ENCODE peak calls at places on chromosomes 12 and 14, in seven cellular contexts. T is nephron progenitor cell; C is astrocyte of the spinal cord; X is coronary artery; K is suprapubic skin; M is CD8-positive, alpha-beta T cell; U is glutamatergic neuron. Y is an unnamed sample.

GRCh38 chr14:101562659-101563351 is 1.5 kb downstream of the DIO3 start:
- DNase-seq in U (no peak), M (no peak), T (peak), K (no peak), C (no peak), X (no peak), Y (no peak)

GRCh38 chr14:77141592-77142288 is at the start of gene ZDHHC22:
- DNase-seq in C (no peak), K (no peak), U (peak), M (no peak), X (no peak), T (no peak), Y (no peak)

GRCh38 chr12:60169904-60170303 is 574.1 kb downstream of the SLC16A7 start:
- DNase-seq in M (no peak), C (no peak), T (no peak), K (no peak), X (no peak), U (no peak), Y (no peak)

GRCh38 chr14:29601559-29602109 is 326.0 kb downstream of the PRKD1 start:
- DNase-seq in X (no peak), C (no peak), T (no peak), K (no peak), U (no peak), M (no peak), Y (no peak)

GRCh38 chr12:122740351-122740750 is 9.7 kb upstream of the HCAR1 start:
- DNase-seq in C (no peak), K (peak), T (no peak), X (no peak), U (no peak), M (no peak), Y (no peak)

GRCh38 chr12:57209916-57210315 is 6.7 kb upstream of the NXPH4 start:
- DNase-seq in C (no peak), T (no peak), X (no peak), M (no peak), K (no peak), U (no peak), Y (no peak)

GRCh38 chr14:100898935-100899840 is 4.3 kb downstream of the RTL1 start:
- DNase-seq in T (no peak), M (no peak), U (no peak), X (peak), K (no peak), C (no peak), Y (no peak)

GRCh38 chr14:73896521-73896920 is 9.9 kb downstream of the ZNF410 start:
- DNase-seq in C (no peak), K (no peak), T (no peak), X (no peak), U (no peak), M (no peak), Y (no peak)

GRCh38 chr12:76101739-76102385 is 17.4 kb upstream of the NAP1L1 start:
- DNase-seq in M (no peak), T (no peak), X (no peak), C (no peak), K (no peak), U (no peak), Y (no peak)

GRCh38 chr12:124523071-124523470 is 44.3 kb downstream of the NCOR2 start:
- DNase-seq in K (peak), T (no peak), X (no peak), U (no peak), C (no peak), M (no peak), Y (no peak)

GRCh38 chr14:81211844-81212243 is 8.9 kb downstream of the GTF2A1 start:
- DNase-seq in M (peak), T (no peak), C (peak), K (no peak), X (no peak), U (no peak), Y (peak)

GRCh38 chr14:74825008-74825407 is 50.9 kb downstream of the PROX2 start:
- DNase-seq in T (no peak), K (no peak), X (no peak), M (no peak), C (peak), U (no peak), Y (peak)

GRCh38 chr14:101126376-101127130 is 223.0 kb upstream of the RTL1 start:
- DNase-seq in X (peak), M (peak), C (no peak), T (no peak), U (no peak), K (no peak), Y (no peak)

GRCh38 chr12:66354291-66354690 is 52.0 kb downstream of the HELB start:
- DNase-seq in C (peak), K (no peak), T (no peak), M (no peak), U (no peak), X (no peak), Y (no peak)

GRCh38 chr12:107458990-107459389 is 226.6 kb upstream of the PWP1 start:
- DNase-seq in C (no peak), X (no peak), T (no peak), K (no peak), M (no peak), U (no peak), Y (no peak)
- TF ChIP-seq CTCF in C (no peak), X (no peak), T (no peak), K (no peak), M (no peak), U (no peak), Y (no peak)

GRCh38 chr12:118714051-118714460 is 267.3 kb upstream of the SRRM4 start:
- DNase-seq in U (peak), M (no peak), T (peak), K (no peak), C (no peak), X (no peak), Y (no peak)
- TF ChIP-seq CTCF in U (peak), M (no peak), T (peak), K (no peak), C (no peak), X (no peak), Y (peak)

DNA sequence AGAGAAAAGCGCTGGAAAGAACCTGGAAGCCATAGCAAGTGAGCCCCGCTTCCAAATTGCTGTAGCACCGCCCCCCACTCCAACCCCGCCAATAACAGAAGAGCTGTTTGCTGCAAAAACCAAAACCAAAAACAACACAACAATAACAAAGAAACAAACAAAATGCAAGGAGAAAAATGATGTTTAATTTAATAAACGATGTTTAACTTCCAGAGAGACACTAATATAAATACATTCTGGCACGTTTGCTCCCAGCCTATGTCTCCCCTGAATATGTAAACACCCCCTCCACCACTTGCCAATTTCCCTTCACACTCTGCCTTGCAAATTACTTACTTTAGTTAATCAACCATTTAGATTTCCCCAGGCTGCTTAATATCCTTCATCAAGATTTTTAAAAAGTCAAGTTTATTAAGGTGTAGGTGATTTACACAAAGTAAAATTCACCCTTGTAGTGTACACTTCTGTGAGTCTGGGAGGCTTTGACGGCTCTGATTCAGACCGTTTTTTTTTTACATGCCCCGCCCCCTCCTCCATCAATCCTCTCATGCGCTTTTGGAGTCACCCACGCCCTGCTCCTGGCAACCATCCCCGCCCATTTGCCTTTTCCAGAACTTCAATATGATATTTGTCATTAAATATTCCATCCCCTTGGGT is 482 bp upstream of the IFI27L2 start:
- DNase-seq in X (peak), M (peak), U (peak), T (peak), K (no peak), C (peak), Y (no peak)
- TF ChIP-seq CTCF in X (no peak), M (no peak), U (no peak), T (no peak), K (no peak), C (no peak), Y (peak)

GRCh38 chr12:43676183-43676813 is 82.3 kb downstream of the PUS7L start:
- DNase-seq in U (peak), M (no peak), C (no peak), K (no peak), T (no peak), X (no peak), Y (no peak)
- TF ChIP-seq CTCF in U (peak), M (peak), C (peak), K (no peak), T (peak), X (no peak), Y (peak)

DNA sequence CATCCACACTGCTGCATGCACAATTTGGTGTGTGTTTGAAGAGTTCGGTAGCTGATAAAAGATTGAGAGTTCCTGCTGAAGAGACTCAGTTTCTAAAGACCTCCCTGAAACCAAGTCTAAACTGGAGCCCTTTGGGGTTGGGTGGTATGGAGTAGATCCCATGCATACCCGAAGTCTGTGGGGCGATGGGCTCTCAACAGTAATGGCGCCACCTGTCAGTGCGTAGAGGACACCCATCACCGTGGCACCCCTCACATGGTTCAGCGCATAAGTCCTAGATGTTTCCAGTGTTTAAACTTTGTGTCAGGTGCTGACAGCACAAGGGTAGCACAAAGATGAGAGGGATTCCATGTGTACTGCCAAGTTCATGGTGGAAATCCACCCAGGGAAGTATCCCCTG is 85.9 kb downstream of the ESR2 start:
- DNase-seq in M (no peak), U (no peak), K (no peak), C (no peak), T (no peak), X (no peak), Y (no peak)
- TF ChIP-seq CTCF in M (no peak), U (no peak), K (no peak), C (no peak), T (no peak), X (no peak), Y (no peak)

GRCh38 chr14:32012062-32012461 is 65.0 kb upstream of the ARHGAP5 start:
- DNase-seq in T (no peak), M (no peak), C (no peak), X (no peak), K (no peak), U (no peak), Y (no peak)

GRCh38 chr14:32011225-32011624 is 65.9 kb upstream of the ARHGAP5 start:
- DNase-seq in M (no peak), T (no peak), C (no peak), U (no peak), K (no peak), X (no peak), Y (no peak)

GRCh38 chr14:32012571-32012970 is 64.5 kb upstream of the ARHGAP5 start:
- DNase-seq in K (no peak), M (no peak), C (no peak), X (no peak), U (no peak), T (no peak), Y (no peak)

GRCh38 chr14:32014498-32014897 is 62.6 kb upstream of the ARHGAP5 start:
- DNase-seq in X (no peak), M (no peak), K (no peak), C (no peak), T (no peak), U (no peak), Y (no peak)

GRCh38 chr14:32013083-32013482 is 64.0 kb upstream of the ARHGAP5 start:
- DNase-seq in T (no peak), C (no peak), U (no peak), M (no peak), K (no peak), X (no peak), Y (no peak)
- TF ChIP-seq CTCF in T (no peak), C (peak), U (no peak), M (no peak), K (no peak), X (no peak), Y (peak)

GRCh38 chr12:65300067-65300466 is 21.6 kb downstream of the MSRB3 start:
- DNase-seq in M (no peak), X (no peak), U (no peak), C (no peak), T (no peak), K (no peak), Y (no peak)

GRCh38 chr12:65296503-65297265 is 18.2 kb downstream of the MSRB3 start:
- DNase-seq in C (no peak), K (no peak), X (no peak), M (no peak), T (no peak), U (no peak), Y (no peak)

GRCh38 chr12:65305346-65305950 is 27.0 kb downstream of the MSRB3 start:
- DNase-seq in C (no peak), M (no peak), T (no peak), X (no peak), K (no peak), U (no peak), Y (no peak)

GRCh38 chr12:65302891-65303290 is 24.4 kb downstream of the MSRB3 start:
- DNase-seq in M (no peak), X (no peak), U (no peak), T (no peak), K (no peak), C (no peak), Y (no peak)

GRCh38 chr12:65300679-65301349 is 22.3 kb downstream of the MSRB3 start:
- DNase-seq in C (no peak), X (no peak), U (peak), M (no peak), K (no peak), T (peak), Y (peak)
- TF ChIP-seq CTCF in C (peak), X (no peak), U (peak), M (no peak), K (peak), T (peak), Y (peak)

GRCh38 chr12:1279050-1279449 is 288.0 kb downstream of the ERC1 start:
- DNase-seq in C (peak), T (no peak), U (no peak), M (no peak), K (no peak), X (no peak), Y (no peak)
- TF ChIP-seq CTCF in C (peak), T (no peak), U (no peak), M (no peak), K (no peak), X (no peak), Y (peak)

DNA sequence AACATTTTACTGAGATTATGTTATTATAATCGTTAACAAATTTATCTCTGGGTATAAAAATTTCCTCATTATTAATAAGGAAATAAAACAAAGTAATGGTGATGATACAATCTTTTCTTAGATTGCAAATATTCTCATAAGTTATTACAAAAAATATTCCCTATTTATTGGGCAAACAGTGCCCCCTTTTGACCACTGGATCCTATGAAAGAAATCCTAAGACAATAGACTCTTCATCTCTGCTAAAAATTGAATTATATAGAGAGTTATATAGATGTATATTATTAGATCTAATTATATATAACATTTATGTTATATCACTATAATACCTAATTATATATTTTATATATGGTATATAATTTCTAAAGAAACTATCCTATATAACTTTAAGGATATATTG is 94.2 kb upstream of the FGD4 start:
- DNase-seq in U (no peak), C (peak), T (no peak), M (no peak), X (no peak), K (no peak), Y (no peak)
- TF ChIP-seq CTCF in U (no peak), C (peak), T (no peak), M (peak), X (no peak), K (peak), Y (peak)

Y was measured in HFFc6.